ENCODE peak calls at places on chromosomes 12 and 14, in nine cellular contexts. One of them, this sample, is unnamed. For H3K4me1, the result is how much of the 10 kb centered on the place peaks cover.

GRCh38 chr12:1830981-1831930 is 10.9 kb downstream of the LRTM2 start:
- DNase-seq in K562: peak
- DNase-seq in A549: no peak
- DNase-seq in suprapubic skin: no peak
- DNase-seq in esophagus muscularis mucosa: no peak
- DNase-seq in tibial nerve: no peak
- DNase-seq in SK-N-SH: peak
- DNase-seq in transverse colon: peak
- DNase-seq in upper lobe of left lung: peak
- DNase-seq in this sample: peak

GRCh38 chr14:32525591-32525990 is 196.5 kb downstream of the AKAP6 start:
- DNase-seq in K562: no peak
- DNase-seq in A549: no peak
- DNase-seq in suprapubic skin: no peak
- DNase-seq in esophagus muscularis mucosa: no peak
- DNase-seq in tibial nerve: no peak
- DNase-seq in SK-N-SH: no peak
- DNase-seq in transverse colon: no peak
- DNase-seq in upper lobe of left lung: no peak
- DNase-seq in this sample: no peak

GRCh38 chr12:28017126-28017872 is 44.8 kb upstream of the PTHLH start:
- DNase-seq in K562: no peak
- DNase-seq in A549: no peak
- DNase-seq in suprapubic skin: no peak
- DNase-seq in esophagus muscularis mucosa: no peak
- DNase-seq in tibial nerve: no peak
- DNase-seq in SK-N-SH: no peak
- DNase-seq in transverse colon: no peak
- DNase-seq in upper lobe of left lung: no peak
- DNase-seq in this sample: no peak

GRCh38 chr12:103498990-103499389 is 3.2 kb upstream of the C12orf42 start:
- DNase-seq in K562: no peak
- DNase-seq in A549: no peak
- DNase-seq in suprapubic skin: no peak
- DNase-seq in esophagus muscularis mucosa: no peak
- DNase-seq in tibial nerve: no peak
- DNase-seq in SK-N-SH: no peak
- DNase-seq in transverse colon: no peak
- DNase-seq in upper lobe of left lung: no peak
- DNase-seq in this sample: no peak

GRCh38 chr14:105430535-105430934 is 10.9 kb downstream of the MTA1 start:
- DNase-seq in K562: no peak
- DNase-seq in A549: no peak
- DNase-seq in suprapubic skin: no peak
- DNase-seq in esophagus muscularis mucosa: no peak
- DNase-seq in tibial nerve: no peak
- DNase-seq in SK-N-SH: no peak
- DNase-seq in transverse colon: no peak
- DNase-seq in upper lobe of left lung: no peak
- DNase-seq in this sample: no peak

GRCh38 chr12:19191563-19191962 is 62.0 kb downstream of the PLEKHA5 start:
- DNase-seq in K562: no peak
- DNase-seq in A549: no peak
- DNase-seq in suprapubic skin: no peak
- DNase-seq in esophagus muscularis mucosa: no peak
- DNase-seq in tibial nerve: no peak
- DNase-seq in SK-N-SH: no peak
- DNase-seq in transverse colon: no peak
- DNase-seq in upper lobe of left lung: no peak
- DNase-seq in this sample: no peak

GRCh38 chr14:62126885-62127478 is 364.8 kb downstream of the SNAPC1 start:
- DNase-seq in K562: peak
- DNase-seq in A549: peak
- DNase-seq in suprapubic skin: no peak
- DNase-seq in esophagus muscularis mucosa: no peak
- DNase-seq in tibial nerve: peak
- DNase-seq in SK-N-SH: peak
- DNase-seq in transverse colon: no peak
- DNase-seq in upper lobe of left lung: no peak
- DNase-seq in this sample: no peak

GRCh38 chr12:116156614-116157013 is 120.9 kb downstream of the MED13L start:
- DNase-seq in K562: no peak
- DNase-seq in A549: no peak
- DNase-seq in suprapubic skin: no peak
- DNase-seq in esophagus muscularis mucosa: no peak
- DNase-seq in tibial nerve: no peak
- DNase-seq in SK-N-SH: no peak
- DNase-seq in transverse colon: no peak
- DNase-seq in upper lobe of left lung: no peak
- DNase-seq in this sample: no peak

GRCh38 chr12:109777544-109777943 is 55.7 kb downstream of the TRPV4 start:
- DNase-seq in K562: peak
- DNase-seq in A549: peak
- DNase-seq in suprapubic skin: no peak
- DNase-seq in esophagus muscularis mucosa: no peak
- DNase-seq in tibial nerve: no peak
- DNase-seq in SK-N-SH: no peak
- DNase-seq in transverse colon: peak
- DNase-seq in upper lobe of left lung: no peak
- DNase-seq in this sample: no peak

DNA sequence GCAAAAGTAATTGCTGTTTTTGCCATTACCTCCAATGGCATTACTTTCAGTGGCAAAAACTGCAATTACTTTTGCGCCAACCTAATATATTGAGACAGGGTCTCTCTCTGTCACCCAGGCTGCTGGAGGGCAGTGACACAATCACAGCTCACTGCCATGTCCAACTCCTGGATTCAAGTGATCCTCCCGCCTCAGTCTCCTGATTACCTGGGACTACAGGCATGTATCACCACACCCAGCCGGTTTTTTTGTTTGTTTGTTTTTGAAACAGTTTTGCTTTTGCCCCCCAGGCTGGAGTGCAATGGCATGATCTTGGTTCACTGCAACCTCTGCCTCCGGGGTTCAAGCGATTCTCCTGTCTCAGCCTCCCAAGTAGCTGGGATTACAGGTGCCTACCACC is 15.7 kb upstream of the KDM2B start:
- DNase-seq in K562: no peak
- DNase-seq in A549: no peak
- DNase-seq in suprapubic skin: no peak
- DNase-seq in esophagus muscularis mucosa: no peak
- DNase-seq in tibial nerve: no peak
- DNase-seq in SK-N-SH: no peak
- DNase-seq in transverse colon: no peak
- DNase-seq in upper lobe of left lung: no peak
- DNase-seq in this sample: no peak
- TF ChIP-seq EP300 in K562: no peak
- TF ChIP-seq EP300 in A549: no peak
- TF ChIP-seq EP300 in suprapubic skin: no peak
- TF ChIP-seq EP300 in esophagus muscularis mucosa: no peak
- TF ChIP-seq EP300 in tibial nerve: no peak
- TF ChIP-seq EP300 in SK-N-SH: no peak
- TF ChIP-seq EP300 in transverse colon: no peak
- TF ChIP-seq EP300 in upper lobe of left lung: no peak
- TF ChIP-seq EP300 in this sample: no peak

GRCh38 chr12:6181583-6182278 is 18.5 kb upstream of the CD9 start:
- DNase-seq in K562: no peak
- DNase-seq in A549: no peak
- DNase-seq in suprapubic skin: no peak
- DNase-seq in esophagus muscularis mucosa: no peak
- DNase-seq in tibial nerve: no peak
- DNase-seq in SK-N-SH: no peak
- DNase-seq in transverse colon: no peak
- DNase-seq in upper lobe of left lung: no peak
- DNase-seq in this sample: no peak
- H3K4me1 ChIP-seq in K562: under half
- H3K4me1 ChIP-seq in A549: under half
- H3K4me1 ChIP-seq in suprapubic skin: half or more
- H3K4me1 ChIP-seq in esophagus muscularis mucosa: half or more
- H3K4me1 ChIP-seq in tibial nerve: half or more
- H3K4me1 ChIP-seq in SK-N-SH: under half
- H3K4me1 ChIP-seq in transverse colon: under half
- H3K4me1 ChIP-seq in upper lobe of left lung: under half
- H3K4me1 ChIP-seq in this sample: under half

GRCh38 chr14:49306152-49306751 is 279.9 kb downstream of the RPS29 start:
- DNase-seq in K562: peak
- DNase-seq in A549: peak
- DNase-seq in suprapubic skin: no peak
- DNase-seq in esophagus muscularis mucosa: no peak
- DNase-seq in tibial nerve: no peak
- DNase-seq in SK-N-SH: peak
- DNase-seq in transverse colon: no peak
- DNase-seq in upper lobe of left lung: no peak
- DNase-seq in this sample: no peak
- TF ChIP-seq CTCF in K562: peak
- TF ChIP-seq CTCF in A549: peak
- TF ChIP-seq CTCF in suprapubic skin: no peak
- TF ChIP-seq CTCF in esophagus muscularis mucosa: peak
- TF ChIP-seq CTCF in tibial nerve: peak
- TF ChIP-seq CTCF in SK-N-SH: peak
- TF ChIP-seq CTCF in transverse colon: peak
- TF ChIP-seq CTCF in upper lobe of left lung: peak
- TF ChIP-seq CTCF in this sample: peak

GRCh38 chr14:36452850-36453249 is 67.2 kb downstream of the NKX2-1 start:
- DNase-seq in K562: no peak
- DNase-seq in A549: no peak
- DNase-seq in suprapubic skin: no peak
- DNase-seq in esophagus muscularis mucosa: no peak
- DNase-seq in tibial nerve: no peak
- DNase-seq in SK-N-SH: no peak
- DNase-seq in transverse colon: no peak
- DNase-seq in upper lobe of left lung: no peak
- DNase-seq in this sample: no peak
- TF ChIP-seq EP300 in K562: no peak
- TF ChIP-seq EP300 in A549: no peak
- TF ChIP-seq EP300 in suprapubic skin: no peak
- TF ChIP-seq EP300 in esophagus muscularis mucosa: no peak
- TF ChIP-seq EP300 in tibial nerve: no peak
- TF ChIP-seq EP300 in SK-N-SH: no peak
- TF ChIP-seq EP300 in transverse colon: no peak
- TF ChIP-seq EP300 in upper lobe of left lung: no peak
- TF ChIP-seq EP300 in this sample: no peak